ENCODE peak calls at places on chromosomes 16 and 17, in ten cellular contexts. C is stimulated activated naive CD8-positive, alpha-beta T cell treated with anti-CD3 and anti-CD28 coated beads, Interleukin-15, amount 100 ng/mL, for 72 hours; W is GOT3; F is lower leg skin; B is activated effector memory CD4-positive, alpha-beta T cell treated with anti-CD3 and anti-CD28 coated beads, Interleukin-2, amount 50 U/mL, for 16 hours; G is stimulated activated CD8-positive, alpha-beta memory T cell treated with anti-CD3 and anti-CD28 coated beads, Interleukin-15, amount 100 ng/mL, for 4 hours; P is GM06990; O is brain pericyte; D is activated CD4-positive, alpha-beta T cell treated with anti-CD3 and anti-CD28 coated beads, Interleukin-2, amount 50 U/mL, for 1 hour; K is HT-29. I is an unnamed sample.

GRCh38 chr17:48322060-48322459 is 108.0 kb downstream of the SKAP1 start:
- DNase-seq in C (no peak), W (no peak), F (no peak), B (no peak), G (no peak), P (no peak), O (no peak), D (no peak), K (no peak), I (no peak)

GRCh38 chr16:55324491-55325447 is 766 bp downstream of the IRX6 start:
- DNase-seq in C (no peak), W (no peak), F (peak; percentile 93), B (no peak), G (no peak), P (no peak), O (no peak), D (no peak), K (no peak), I (no peak)

GRCh38 chr17:40958086-40958953 is 8.4 kb downstream of the KRT39 start:
- DNase-seq in C (no peak), W (no peak), F (no peak), B (no peak), G (no peak), P (no peak), O (no peak), D (no peak), K (peak; percentile 85), I (no peak)

GRCh38 chr16:59341368-59341767 is 607.3 kb upstream of the GOT2 start:
- DNase-seq in C (no peak), W (no peak), F (no peak), B (no peak), G (no peak), P (no peak), O (no peak), D (no peak), K (no peak), I (no peak)

GRCh38 chr17:75094871-75095399 is 7.2 kb downstream of the SLC16A5 start:
- DNase-seq in C (no peak), W (no peak), F (no peak), B (no peak), G (no peak), P (no peak), O (no peak), D (no peak), K (peak; percentile 89), I (no peak)

GRCh38 chr17:14693382-14693781 is 392.5 kb downstream of the HS3ST3B1 start:
- DNase-seq in C (no peak), W (no peak), F (no peak), B (no peak), G (no peak), P (no peak), O (no peak), D (no peak), K (no peak), I (no peak)

GRCh38 chr16:9518054-9518453 is 426.6 kb downstream of the HAPSTR1 start:
- DNase-seq in C (no peak), W (no peak), F (no peak), B (no peak), G (no peak), P (no peak), O (no peak), D (no peak), K (no peak), I (no peak)

GRCh38 chr16:82034981-82035612 is at the start of gene HSD17B2:
- DNase-seq in C (no peak), W (no peak), F (no peak), B (no peak), G (no peak), P (no peak), O (no peak), D (no peak), K (peak; percentile 87), I (no peak)

GRCh38 chr16:56998861-56999260 is 9.5 kb downstream of the NLRC5 start:
- DNase-seq in C (no peak), W (no peak), F (peak; percentile 70), B (peak; percentile 47), G (no peak), P (no peak), O (no peak), D (no peak), K (no peak), I (no peak)

GRCh38 chr17:20721151-20721550 is 141.6 kb downstream of the CDRT15L2 start:
- DNase-seq in C (no peak), W (no peak), F (no peak), B (no peak), G (no peak), P (no peak), O (no peak), D (no peak), K (no peak), I (no peak)

GRCh38 chr17:15884731-15885130 is 60.2 kb upstream of the ADORA2B start:
- DNase-seq in C (no peak), W (no peak), F (no peak), B (no peak), G (no peak), P (no peak), O (no peak), D (no peak), K (no peak), I (no peak)

GRCh38 chr16:88602091-88602490 is 31.9 kb downstream of the ZC3H18 start:
- DNase-seq in C (no peak), W (no peak), F (no peak), B (no peak), G (no peak), P (no peak), O (no peak), D (no peak), K (no peak), I (no peak)